ENCODE peak calls at places on chromosomes 1 and 21, in five cellular contexts. One of them, this sample, is unnamed.

GRCh38 chr1:37932759-37933158 is 14.1 kb downstream of the INPP5B start:
- DNase-seq in stimulated activated CD8-positive, alpha-beta memory T cell treated with anti-CD3 and anti-CD28 coated beads, Interleukin-15, amount 100 ng/mL, for 1 hour: no peak
- DNase-seq in CD8-positive, alpha-beta memory T cell: no peak
- DNase-seq in activated CD8-positive, alpha-beta memory T cell treated with anti-CD3 and anti-CD28 coated beads for 4 hours: no peak
- DNase-seq in COR-L47: no peak
- DNase-seq in this sample: no peak

GRCh38 chr1:32265846-32266245 is 14.8 kb downstream of the LCK start:
- DNase-seq in stimulated activated CD8-positive, alpha-beta memory T cell treated with anti-CD3 and anti-CD28 coated beads, Interleukin-15, amount 100 ng/mL, for 1 hour: no peak
- DNase-seq in CD8-positive, alpha-beta memory T cell: no peak
- DNase-seq in activated CD8-positive, alpha-beta memory T cell treated with anti-CD3 and anti-CD28 coated beads for 4 hours: no peak
- DNase-seq in COR-L47: no peak
- DNase-seq in this sample: no peak

GRCh38 chr1:93613895-93614294 is 67.7 kb downstream of the BCAR3 start:
- DNase-seq in stimulated activated CD8-positive, alpha-beta memory T cell treated with anti-CD3 and anti-CD28 coated beads, Interleukin-15, amount 100 ng/mL, for 1 hour: no peak
- DNase-seq in CD8-positive, alpha-beta memory T cell: no peak
- DNase-seq in activated CD8-positive, alpha-beta memory T cell treated with anti-CD3 and anti-CD28 coated beads for 4 hours: no peak
- DNase-seq in COR-L47: no peak
- DNase-seq in this sample: no peak

GRCh38 chr1:232876506-232877360 is 71.5 kb downstream of the MAP10 start:
- DNase-seq in stimulated activated CD8-positive, alpha-beta memory T cell treated with anti-CD3 and anti-CD28 coated beads, Interleukin-15, amount 100 ng/mL, for 1 hour: no peak
- DNase-seq in CD8-positive, alpha-beta memory T cell: no peak
- DNase-seq in activated CD8-positive, alpha-beta memory T cell treated with anti-CD3 and anti-CD28 coated beads for 4 hours: no peak
- DNase-seq in COR-L47: no peak
- DNase-seq in this sample: no peak

GRCh38 chr21:15744926-15745325 is 15.1 kb downstream of the USP25 start:
- DNase-seq in stimulated activated CD8-positive, alpha-beta memory T cell treated with anti-CD3 and anti-CD28 coated beads, Interleukin-15, amount 100 ng/mL, for 1 hour: no peak
- DNase-seq in CD8-positive, alpha-beta memory T cell: no peak
- DNase-seq in activated CD8-positive, alpha-beta memory T cell treated with anti-CD3 and anti-CD28 coated beads for 4 hours: no peak
- DNase-seq in COR-L47: no peak
- DNase-seq in this sample: no peak

GRCh38 chr1:212341090-212341489 is 55.9 kb downstream of the PPP2R5A start:
- DNase-seq in stimulated activated CD8-positive, alpha-beta memory T cell treated with anti-CD3 and anti-CD28 coated beads, Interleukin-15, amount 100 ng/mL, for 1 hour: no peak
- DNase-seq in CD8-positive, alpha-beta memory T cell: no peak
- DNase-seq in activated CD8-positive, alpha-beta memory T cell treated with anti-CD3 and anti-CD28 coated beads for 4 hours: no peak
- DNase-seq in COR-L47: no peak
- DNase-seq in this sample: no peak

GRCh38 chr1:26538480-26539412 is 9.2 kb downstream of the RPS6KA1 start:
- DNase-seq in stimulated activated CD8-positive, alpha-beta memory T cell treated with anti-CD3 and anti-CD28 coated beads, Interleukin-15, amount 100 ng/mL, for 1 hour: no peak
- DNase-seq in CD8-positive, alpha-beta memory T cell: no peak
- DNase-seq in activated CD8-positive, alpha-beta memory T cell treated with anti-CD3 and anti-CD28 coated beads for 4 hours: no peak
- DNase-seq in COR-L47: no peak
- DNase-seq in this sample: no peak

GRCh38 chr1:212234431-212235298 is 50.5 kb upstream of the PPP2R5A start:
- DNase-seq in stimulated activated CD8-positive, alpha-beta memory T cell treated with anti-CD3 and anti-CD28 coated beads, Interleukin-15, amount 100 ng/mL, for 1 hour: no peak
- DNase-seq in CD8-positive, alpha-beta memory T cell: no peak
- DNase-seq in activated CD8-positive, alpha-beta memory T cell treated with anti-CD3 and anti-CD28 coated beads for 4 hours: peak; percentile 19
- DNase-seq in COR-L47: no peak
- DNase-seq in this sample: no peak

GRCh38 chr1:202952818-202953217 is 5.3 kb downstream of the ADIPOR1 start:
- DNase-seq in stimulated activated CD8-positive, alpha-beta memory T cell treated with anti-CD3 and anti-CD28 coated beads, Interleukin-15, amount 100 ng/mL, for 1 hour: no peak
- DNase-seq in CD8-positive, alpha-beta memory T cell: no peak
- DNase-seq in activated CD8-positive, alpha-beta memory T cell treated with anti-CD3 and anti-CD28 coated beads for 4 hours: no peak
- DNase-seq in COR-L47: no peak
- DNase-seq in this sample: no peak

GRCh38 chr1:205967555-205968335 is 24.5 kb upstream of the SLC26A9 start:
- DNase-seq in stimulated activated CD8-positive, alpha-beta memory T cell treated with anti-CD3 and anti-CD28 coated beads, Interleukin-15, amount 100 ng/mL, for 1 hour: no peak
- DNase-seq in CD8-positive, alpha-beta memory T cell: no peak
- DNase-seq in activated CD8-positive, alpha-beta memory T cell treated with anti-CD3 and anti-CD28 coated beads for 4 hours: no peak
- DNase-seq in COR-L47: no peak
- DNase-seq in this sample: no peak

GRCh38 chr1:43666608-43667007 is 16.7 kb downstream of the KDM4A start:
- DNase-seq in stimulated activated CD8-positive, alpha-beta memory T cell treated with anti-CD3 and anti-CD28 coated beads, Interleukin-15, amount 100 ng/mL, for 1 hour: no peak
- DNase-seq in CD8-positive, alpha-beta memory T cell: no peak
- DNase-seq in activated CD8-positive, alpha-beta memory T cell treated with anti-CD3 and anti-CD28 coated beads for 4 hours: no peak
- DNase-seq in COR-L47: no peak
- DNase-seq in this sample: no peak

GRCh38 chr1:112504002-112504401 is 4.8 kb upstream of the WNT2B start:
- DNase-seq in stimulated activated CD8-positive, alpha-beta memory T cell treated with anti-CD3 and anti-CD28 coated beads, Interleukin-15, amount 100 ng/mL, for 1 hour: no peak
- DNase-seq in CD8-positive, alpha-beta memory T cell: no peak
- DNase-seq in activated CD8-positive, alpha-beta memory T cell treated with anti-CD3 and anti-CD28 coated beads for 4 hours: no peak
- DNase-seq in COR-L47: no peak
- DNase-seq in this sample: no peak

GRCh38 chr21:36059823-36060158 is 535 bp downstream of the SETD4 start:
- DNase-seq in stimulated activated CD8-positive, alpha-beta memory T cell treated with anti-CD3 and anti-CD28 coated beads, Interleukin-15, amount 100 ng/mL, for 1 hour: no peak
- DNase-seq in CD8-positive, alpha-beta memory T cell: no peak
- DNase-seq in activated CD8-positive, alpha-beta memory T cell treated with anti-CD3 and anti-CD28 coated beads for 4 hours: no peak
- DNase-seq in COR-L47: peak; percentile 39
- DNase-seq in this sample: no peak

GRCh38 chr1:15958111-15958510 is 17.8 kb downstream of the ZBTB17 start:
- DNase-seq in stimulated activated CD8-positive, alpha-beta memory T cell treated with anti-CD3 and anti-CD28 coated beads, Interleukin-15, amount 100 ng/mL, for 1 hour: no peak
- DNase-seq in CD8-positive, alpha-beta memory T cell: no peak
- DNase-seq in activated CD8-positive, alpha-beta memory T cell treated with anti-CD3 and anti-CD28 coated beads for 4 hours: no peak
- DNase-seq in COR-L47: no peak
- DNase-seq in this sample: no peak

GRCh38 chr1:109547412-109548320 is 749 bp upstream of the GNAI3 start:
- DNase-seq in stimulated activated CD8-positive, alpha-beta memory T cell treated with anti-CD3 and anti-CD28 coated beads, Interleukin-15, amount 100 ng/mL, for 1 hour: no peak
- DNase-seq in CD8-positive, alpha-beta memory T cell: no peak
- DNase-seq in activated CD8-positive, alpha-beta memory T cell treated with anti-CD3 and anti-CD28 coated beads for 4 hours: no peak
- DNase-seq in COR-L47: no peak
- DNase-seq in this sample: no peak

GRCh38 chr1:63662846-63663245 is 69.6 kb downstream of the PGM1 start:
- DNase-seq in stimulated activated CD8-positive, alpha-beta memory T cell treated with anti-CD3 and anti-CD28 coated beads, Interleukin-15, amount 100 ng/mL, for 1 hour: no peak
- DNase-seq in CD8-positive, alpha-beta memory T cell: no peak
- DNase-seq in activated CD8-positive, alpha-beta memory T cell treated with anti-CD3 and anti-CD28 coated beads for 4 hours: no peak
- DNase-seq in COR-L47: no peak
- DNase-seq in this sample: no peak

GRCh38 chr1:167663002-167663772 is 33.2 kb downstream of the RCSD1 start:
- DNase-seq in stimulated activated CD8-positive, alpha-beta memory T cell treated with anti-CD3 and anti-CD28 coated beads, Interleukin-15, amount 100 ng/mL, for 1 hour: no peak
- DNase-seq in CD8-positive, alpha-beta memory T cell: no peak
- DNase-seq in activated CD8-positive, alpha-beta memory T cell treated with anti-CD3 and anti-CD28 coated beads for 4 hours: no peak
- DNase-seq in COR-L47: no peak
- DNase-seq in this sample: no peak

GRCh38 chr1:182446033-182446669 is 3.8 kb upstream of the RGSL1 start:
- DNase-seq in stimulated activated CD8-positive, alpha-beta memory T cell treated with anti-CD3 and anti-CD28 coated beads, Interleukin-15, amount 100 ng/mL, for 1 hour: no peak
- DNase-seq in CD8-positive, alpha-beta memory T cell: no peak
- DNase-seq in activated CD8-positive, alpha-beta memory T cell treated with anti-CD3 and anti-CD28 coated beads for 4 hours: no peak
- DNase-seq in COR-L47: peak; percentile 13
- DNase-seq in this sample: no peak

GRCh38 chr21:38950388-38951094 is 144.8 kb downstream of the ETS2 start:
- DNase-seq in stimulated activated CD8-positive, alpha-beta memory T cell treated with anti-CD3 and anti-CD28 coated beads, Interleukin-15, amount 100 ng/mL, for 1 hour: no peak
- DNase-seq in CD8-positive, alpha-beta memory T cell: no peak
- DNase-seq in activated CD8-positive, alpha-beta memory T cell treated with anti-CD3 and anti-CD28 coated beads for 4 hours: no peak
- DNase-seq in COR-L47: no peak
- DNase-seq in this sample: no peak

GRCh38 chr21:40151611-40152010 is 284.4 kb downstream of the PCP4 start:
- DNase-seq in stimulated activated CD8-positive, alpha-beta memory T cell treated with anti-CD3 and anti-CD28 coated beads, Interleukin-15, amount 100 ng/mL, for 1 hour: no peak
- DNase-seq in CD8-positive, alpha-beta memory T cell: no peak
- DNase-seq in activated CD8-positive, alpha-beta memory T cell treated with anti-CD3 and anti-CD28 coated beads for 4 hours: no peak
- DNase-seq in COR-L47: no peak
- DNase-seq in this sample: no peak

GRCh38 chr1:39529901-39530535 is 38.6 kb downstream of the BMP8A start:
- DNase-seq in stimulated activated CD8-positive, alpha-beta memory T cell treated with anti-CD3 and anti-CD28 coated beads, Interleukin-15, amount 100 ng/mL, for 1 hour: no peak
- DNase-seq in CD8-positive, alpha-beta memory T cell: no peak
- DNase-seq in activated CD8-positive, alpha-beta memory T cell treated with anti-CD3 and anti-CD28 coated beads for 4 hours: no peak
- DNase-seq in COR-L47: no peak
- DNase-seq in this sample: no peak

GRCh38 chr1:94817697-94818096 is 2.5 kb upstream of the SLC44A3 start:
- DNase-seq in stimulated activated CD8-positive, alpha-beta memory T cell treated with anti-CD3 and anti-CD28 coated beads, Interleukin-15, amount 100 ng/mL, for 1 hour: no peak
- DNase-seq in CD8-positive, alpha-beta memory T cell: no peak
- DNase-seq in activated CD8-positive, alpha-beta memory T cell treated with anti-CD3 and anti-CD28 coated beads for 4 hours: no peak
- DNase-seq in COR-L47: no peak
- DNase-seq in this sample: no peak

This sample was measured in T-cell.